ENCODE peak calls at places on chromosomes 2 and 18, in eight cellular contexts. L is HL-60, D is HCT116, X is GM23338, G is SK-N-SH, U is K562, A is HepG2, T is GM12878. B is an unnamed sample.

GRCh38 chr2:238727585-238728321 is 120.1 kb upstream of the TWIST2 start:
- DNase-seq in T (no peak), D (no peak), L (no peak), X (no peak), A (no peak), U (no peak), G (no peak), B (no peak)

GRCh38 chr2:211085056-211085680 is 528.8 kb downstream of the CPS1 start:
- DNase-seq in D (peak; percentile 44), L (peak; percentile 26), U (peak; percentile 11), X (peak; percentile 77), T (no peak), G (peak; percentile 20), A (peak; percentile 49), B (peak; percentile 13)

GRCh38 chr2:196205891-196206408 is 34.6 kb upstream of the STK17B start:
- DNase-seq in T (no peak), D (no peak), X (no peak), U (no peak), G (no peak), A (no peak), L (peak; percentile 13), B (no peak)

GRCh38 chr2:3265981-3266726 is 111.5 kb downstream of the EIPR1 start:
- DNase-seq in L (no peak), T (no peak), X (peak; percentile 60), G (no peak), U (no peak), A (no peak), D (no peak), B (no peak)

GRCh38 chr18:22032392-22032961 is 136.9 kb upstream of the GATA6 start:
- DNase-seq in G (no peak), U (no peak), A (peak; percentile 79), T (peak; percentile 4), D (peak; percentile 88), L (no peak), X (no peak), B (peak; percentile 88)

GRCh38 chr18:10041180-10041579 is 127.4 kb downstream of the VAPA start:
- DNase-seq in U (no peak), L (no peak), D (no peak), A (no peak), T (no peak), X (no peak), G (no peak), B (no peak)

GRCh38 chr18:60838677-60839076 is 466.1 kb upstream of the MC4R start:
- DNase-seq in A (no peak), L (no peak), T (no peak), X (no peak), D (no peak), U (no peak), G (no peak), B (no peak)

GRCh38 chr2:160603771-160604510 is 110.3 kb upstream of the RBMS1 start:
- DNase-seq in L (no peak), T (no peak), A (no peak), U (no peak), G (no peak), D (no peak), X (no peak), B (no peak)

GRCh38 chr2:143545643-143546275 is 416.5 kb downstream of the ARHGAP15 start:
- DNase-seq in T (no peak), D (no peak), G (no peak), X (no peak), A (no peak), U (no peak), L (no peak), B (no peak)

DNA sequence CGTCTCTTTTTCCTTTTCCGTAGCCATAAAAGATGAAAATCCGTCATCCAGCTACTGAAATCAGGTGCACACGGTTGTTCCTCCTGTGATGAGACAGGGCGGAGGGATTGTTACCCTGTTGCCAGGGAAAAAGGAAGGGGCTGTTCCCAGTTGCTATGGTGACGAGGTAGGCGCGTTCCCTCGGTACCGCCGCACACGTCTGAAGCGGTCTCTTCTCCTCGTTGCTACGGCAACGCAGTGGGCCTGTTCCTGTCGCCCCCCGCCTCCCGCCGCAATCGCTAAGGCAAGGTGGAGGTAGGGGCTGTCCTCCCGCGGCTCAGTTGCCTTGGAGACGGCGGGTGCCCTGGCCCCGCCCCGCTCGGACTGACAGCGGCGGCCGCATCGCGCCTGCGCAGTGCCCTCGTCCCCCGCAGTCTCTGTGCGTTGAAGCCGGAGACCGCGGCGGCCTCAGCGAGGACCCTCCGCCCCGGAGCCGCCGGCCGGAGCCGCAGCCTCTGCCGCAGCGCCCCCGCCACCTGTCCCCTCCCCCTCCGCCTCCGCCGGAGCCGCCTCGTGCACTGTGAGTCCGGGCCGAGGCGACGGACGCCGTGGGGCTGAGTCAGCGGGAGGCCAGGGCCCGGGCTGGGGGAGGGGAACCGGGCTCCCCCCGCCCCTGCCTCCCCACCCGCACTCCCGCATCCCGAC is at the start of gene MAPRE3:
- DNase-seq in G (peak; percentile 100), D (peak; percentile 53), A (peak; percentile 51), T (no peak), X (peak; percentile 99), U (peak; percentile 97), L (peak; percentile 61), B (peak; percentile 39)
- TF ChIP-seq POLR2AphosphoS5 in G (no peak), D (peak; percentile 15), A (no peak), T (no peak), X (no peak), U (no peak), L (no peak), B (no peak)

GRCh38 chr2:47778698-47779415 is 4.1 kb upstream of the MSH6 start:
- DNase-seq in D (no peak), L (no peak), T (no peak), X (no peak), G (no peak), A (no peak), U (no peak), B (no peak)
- TF ChIP-seq REST in D (no peak), L (no peak), T (no peak), X (no peak), G (no peak), A (no peak), U (no peak), B (no peak)

DNA sequence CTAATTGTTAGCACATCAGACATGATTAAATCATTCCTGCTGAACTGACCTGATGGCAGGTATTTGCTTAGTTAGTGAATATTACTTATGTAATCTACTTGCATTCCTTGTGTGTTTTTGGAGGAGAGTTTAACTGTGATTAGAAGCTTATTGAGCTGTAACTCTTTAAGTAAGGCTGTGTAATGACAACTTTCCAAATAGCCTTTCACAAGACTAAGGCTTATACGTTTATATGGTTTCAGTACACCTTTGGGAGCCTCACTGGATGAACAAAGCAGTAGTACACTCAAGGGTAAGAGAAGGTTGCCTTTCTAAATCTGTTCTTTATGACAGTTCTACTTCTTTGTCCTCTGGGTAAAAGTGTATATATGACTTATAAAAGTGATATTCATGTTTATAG is 4.3 kb downstream of the ITPRID2 start:
- DNase-seq in D (no peak), L (no peak), G (no peak), U (no peak), T (no peak), X (no peak), A (no peak), B (no peak)
- H3K4me3 ChIP-seq in D (peak overlapping the region; percentile 74), L (no peak overlapping the region), G (peak overlapping the region; percentile 12), U (no peak overlapping the region), T (no peak overlapping the region), X (no peak overlapping the region), A (peak overlapping the region; percentile 9), B (peak overlapping the region; percentile 72)

DNA sequence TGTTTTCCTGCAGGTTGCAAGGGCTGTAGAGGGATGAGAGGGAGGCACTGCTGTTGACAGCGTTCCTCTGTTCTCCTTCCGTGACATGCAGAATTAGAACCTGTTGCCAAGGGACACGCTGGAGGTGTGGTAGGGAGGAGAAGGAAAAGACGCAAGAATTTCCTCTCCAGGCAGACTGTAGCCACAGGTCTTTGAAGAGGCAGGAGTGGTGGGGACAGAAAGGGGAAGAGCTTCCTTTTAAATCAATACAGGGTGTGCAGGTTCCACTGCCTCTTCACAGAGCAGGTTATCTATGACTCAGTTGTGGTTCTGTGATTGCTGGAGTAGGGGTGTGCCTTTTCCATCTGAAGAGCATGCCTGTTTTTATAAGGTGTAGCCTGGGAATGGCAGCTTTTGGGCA is 133.0 kb downstream of the WDSUB1 start:
- DNase-seq in T (no peak), A (no peak), G (no peak), X (no peak), U (no peak), D (peak; percentile 87), L (no peak), B (no peak)
- TF ChIP-seq POLR2AphosphoS5 in T (no peak), A (no peak), G (no peak), X (no peak), U (no peak), D (peak; percentile 59), L (no peak), B (no peak)

DNA sequence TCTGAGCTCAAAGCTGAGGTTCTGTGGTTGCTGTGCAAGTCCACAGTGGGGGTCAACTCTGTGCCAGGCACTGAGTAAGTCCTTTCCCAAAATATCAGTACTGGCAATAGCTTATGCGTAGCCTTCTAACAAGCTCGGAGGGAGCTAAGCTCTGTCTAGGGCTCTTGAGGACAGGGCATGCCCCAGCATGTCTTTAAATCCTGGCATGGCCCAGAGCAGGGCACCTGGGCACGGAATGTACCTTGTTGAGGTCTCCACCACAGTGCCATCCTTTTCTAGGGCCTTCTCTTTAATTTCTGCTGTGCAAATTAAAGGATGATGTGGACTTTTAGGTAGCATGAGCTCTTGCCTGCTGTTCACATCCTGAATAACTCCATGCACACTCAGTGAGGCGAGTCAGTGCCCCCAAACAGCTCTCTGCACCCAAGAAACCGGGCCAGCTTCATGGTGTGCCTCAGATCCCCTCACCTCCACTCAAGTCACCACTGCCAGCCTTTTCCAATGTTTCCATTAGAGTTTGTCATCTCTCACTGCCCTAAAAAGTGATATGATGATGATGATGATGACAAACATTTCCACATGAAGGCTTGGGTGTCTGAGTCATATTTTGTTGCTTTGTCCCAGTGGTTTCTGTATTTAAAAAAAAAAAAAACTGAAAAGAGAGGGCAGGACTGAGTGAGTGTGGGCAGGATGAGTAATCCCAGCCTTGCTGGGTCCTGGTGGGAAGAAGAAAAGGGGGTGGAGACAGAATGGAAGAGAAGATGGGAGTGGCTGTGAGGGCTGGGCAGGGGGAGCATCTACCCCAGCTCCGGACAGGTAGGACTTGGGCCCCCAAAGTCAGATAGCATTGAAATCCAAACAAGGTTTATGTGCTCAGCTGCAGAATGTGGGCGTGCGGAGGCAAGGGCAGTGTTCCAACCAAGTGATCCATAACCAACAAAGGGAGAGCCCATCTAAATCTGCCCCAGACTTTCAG is 78.9 kb downstream of the ZBTB7C start:
- DNase-seq in D (peak; percentile 47), U (no peak), A (no peak), T (no peak), X (no peak), G (no peak), L (no peak), B (no peak)
- TF ChIP-seq REST in D (no peak), U (no peak), A (no peak), T (no peak), X (no peak), G (no peak), L (no peak), B (no peak)

DNA sequence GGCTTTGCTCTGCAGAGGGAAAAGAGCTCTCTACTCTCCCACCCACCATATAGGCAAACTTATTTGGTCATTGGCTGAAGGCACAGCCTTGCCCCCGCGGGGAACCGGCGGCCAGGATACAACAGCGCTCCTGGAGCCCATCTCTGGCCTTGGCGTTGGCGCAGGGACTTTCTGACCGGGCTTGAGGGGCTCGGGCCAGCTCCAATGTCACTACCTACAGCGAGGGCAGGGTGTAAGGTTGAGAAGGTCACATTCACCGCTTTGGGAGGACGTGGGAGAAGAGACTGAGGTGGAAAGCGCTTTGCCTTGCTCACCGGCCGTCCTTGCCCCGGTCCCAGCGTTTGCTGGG is 2.2 kb downstream of the ONECUT2 start:
- DNase-seq in U (no peak), X (peak; percentile 58), L (no peak), D (no peak), A (peak; percentile 40), G (peak; percentile 74), T (no peak), B (no peak)
- H3K4me3 ChIP-seq in U (no peak overlapping the region), X (peak overlapping the region; percentile 71), L (no peak overlapping the region), D (peak overlapping the region; percentile 13), A (peak overlapping the region; percentile 62), G (peak overlapping the region; percentile 73), T (no peak overlapping the region), B (peak overlapping the region; percentile 61)

B was measured in Panc1.